ENCODE peak calls at places on chromosomes 11 and 22, in seven cellular contexts. One of them, this sample, is unnamed. For H3K36me3 and H3K4me1, the result is how much of the 10 kb centered on the place peaks cover.

GRCh38 chr11:108666373-108666772 is 1.5 kb downstream of the DDX10 start:
- DNase-seq in left ventricle myocardium inferior: no peak
- DNase-seq in pancreas: no peak
- DNase-seq in fibroblast of lung: peak
- DNase-seq in ovary: no peak
- DNase-seq in right atrium auricular region: no peak
- DNase-seq in tibial artery: no peak
- DNase-seq in this sample: no peak

GRCh38 chr11:121416909-121417567 is 35.1 kb upstream of the SORL1 start:
- DNase-seq in left ventricle myocardium inferior: peak
- DNase-seq in pancreas: peak
- DNase-seq in fibroblast of lung: peak
- DNase-seq in ovary: peak
- DNase-seq in right atrium auricular region: peak
- DNase-seq in tibial artery: peak
- DNase-seq in this sample: peak

GRCh38 chr11:74019860-74020259 is 11.0 kb upstream of the UCP3 start:
- DNase-seq in left ventricle myocardium inferior: no peak
- DNase-seq in pancreas: no peak
- DNase-seq in fibroblast of lung: peak
- DNase-seq in ovary: no peak
- DNase-seq in right atrium auricular region: no peak
- DNase-seq in tibial artery: no peak
- DNase-seq in this sample: no peak

GRCh38 chr11:132576706-132577105 is 955.6 kb downstream of the OPCML start:
- DNase-seq in left ventricle myocardium inferior: no peak
- DNase-seq in pancreas: no peak
- DNase-seq in fibroblast of lung: peak
- DNase-seq in ovary: no peak
- DNase-seq in right atrium auricular region: no peak
- DNase-seq in tibial artery: no peak
- DNase-seq in this sample: no peak

GRCh38 chr11:10441652-10442503 is 13.2 kb upstream of the AMPD3 start:
- DNase-seq in left ventricle myocardium inferior: no peak
- DNase-seq in pancreas: no peak
- DNase-seq in fibroblast of lung: peak
- DNase-seq in ovary: no peak
- DNase-seq in right atrium auricular region: no peak
- DNase-seq in tibial artery: no peak
- DNase-seq in this sample: no peak

GRCh38 chr22:30873661-30874060 is 94.9 kb downstream of the MORC2 start:
- DNase-seq in left ventricle myocardium inferior: no peak
- DNase-seq in pancreas: no peak
- DNase-seq in fibroblast of lung: no peak
- DNase-seq in ovary: no peak
- DNase-seq in right atrium auricular region: no peak
- DNase-seq in tibial artery: peak
- DNase-seq in this sample: no peak

GRCh38 chr11:2728663-2729332 is 29.0 kb upstream of the KCNQ1OT1 start:
- DNase-seq in left ventricle myocardium inferior: no peak
- DNase-seq in pancreas: no peak
- DNase-seq in fibroblast of lung: no peak
- DNase-seq in ovary: no peak
- DNase-seq in right atrium auricular region: no peak
- DNase-seq in tibial artery: no peak
- DNase-seq in this sample: no peak

GRCh38 chr11:116272181-116272789 is 500.5 kb downstream of the BUD13 start:
- DNase-seq in left ventricle myocardium inferior: no peak
- DNase-seq in pancreas: no peak
- DNase-seq in fibroblast of lung: no peak
- DNase-seq in ovary: no peak
- DNase-seq in right atrium auricular region: no peak
- DNase-seq in tibial artery: no peak
- DNase-seq in this sample: no peak

GRCh38 chr11:44894217-44894617 is 56.5 kb downstream of the TP53I11 start:
- DNase-seq in left ventricle myocardium inferior: peak
- DNase-seq in pancreas: peak
- DNase-seq in fibroblast of lung: peak
- DNase-seq in ovary: peak
- DNase-seq in right atrium auricular region: peak
- DNase-seq in tibial artery: peak
- DNase-seq in this sample: peak

GRCh38 chr11:6238902-6239301 is at the start of gene CNGA4:
- DNase-seq in left ventricle myocardium inferior: no peak
- DNase-seq in pancreas: no peak
- DNase-seq in fibroblast of lung: no peak
- DNase-seq in ovary: no peak
- DNase-seq in right atrium auricular region: no peak
- DNase-seq in tibial artery: no peak
- DNase-seq in this sample: no peak

GRCh38 chr22:27670701-27671412 is 130.7 kb downstream of the MN1 start:
- DNase-seq in left ventricle myocardium inferior: peak
- DNase-seq in pancreas: peak
- DNase-seq in fibroblast of lung: no peak
- DNase-seq in ovary: no peak
- DNase-seq in right atrium auricular region: no peak
- DNase-seq in tibial artery: no peak
- DNase-seq in this sample: peak

GRCh38 chr11:32310218-32310601 is 125.1 kb downstream of the WT1 start:
- DNase-seq in left ventricle myocardium inferior: no peak
- DNase-seq in pancreas: no peak
- DNase-seq in fibroblast of lung: peak
- DNase-seq in ovary: no peak
- DNase-seq in right atrium auricular region: no peak
- DNase-seq in tibial artery: no peak
- DNase-seq in this sample: no peak

GRCh38 chr11:62399172-62399867 is 19.5 kb upstream of the SCGB1A1 start:
- DNase-seq in left ventricle myocardium inferior: no peak
- DNase-seq in pancreas: peak
- DNase-seq in fibroblast of lung: no peak
- DNase-seq in ovary: peak
- DNase-seq in right atrium auricular region: no peak
- DNase-seq in tibial artery: peak
- DNase-seq in this sample: no peak

GRCh38 chr11:71062199-71062598 is 190.2 kb downstream of the SHANK2 start:
- DNase-seq in left ventricle myocardium inferior: no peak
- DNase-seq in pancreas: no peak
- DNase-seq in fibroblast of lung: no peak
- DNase-seq in ovary: no peak
- DNase-seq in right atrium auricular region: no peak
- DNase-seq in tibial artery: no peak
- DNase-seq in this sample: no peak

GRCh38 chr22:49737101-49737551 is 90.5 kb downstream of the BRD1 start:
- DNase-seq in left ventricle myocardium inferior: no peak
- DNase-seq in pancreas: peak
- DNase-seq in fibroblast of lung: no peak
- DNase-seq in ovary: no peak
- DNase-seq in right atrium auricular region: no peak
- DNase-seq in tibial artery: no peak
- DNase-seq in this sample: no peak

GRCh38 chr11:134739136-134739535 is 327.1 kb upstream of the B3GAT1 start:
- DNase-seq in left ventricle myocardium inferior: no peak
- DNase-seq in pancreas: no peak
- DNase-seq in fibroblast of lung: no peak
- DNase-seq in ovary: no peak
- DNase-seq in right atrium auricular region: no peak
- DNase-seq in tibial artery: peak
- DNase-seq in this sample: no peak

GRCh38 chr11:117226388-117227385 is 5.2 kb downstream of the PCSK7 start:
- DNase-seq in left ventricle myocardium inferior: no peak
- DNase-seq in pancreas: no peak
- DNase-seq in fibroblast of lung: peak
- DNase-seq in ovary: peak
- DNase-seq in right atrium auricular region: peak
- DNase-seq in tibial artery: no peak
- DNase-seq in this sample: no peak

GRCh38 chr22:36934940-36935610 is 21.6 kb downstream of the CSF2RB start:
- DNase-seq in left ventricle myocardium inferior: no peak
- DNase-seq in pancreas: no peak
- DNase-seq in fibroblast of lung: no peak
- DNase-seq in ovary: no peak
- DNase-seq in right atrium auricular region: no peak
- DNase-seq in tibial artery: no peak
- DNase-seq in this sample: no peak

GRCh38 chr22:36937319-36938027 is 24.0 kb downstream of the CSF2RB start:
- DNase-seq in left ventricle myocardium inferior: no peak
- DNase-seq in pancreas: peak
- DNase-seq in fibroblast of lung: no peak
- DNase-seq in ovary: no peak
- DNase-seq in right atrium auricular region: no peak
- DNase-seq in tibial artery: no peak
- DNase-seq in this sample: no peak

GRCh38 chr22:36934153-36934939 is 20.9 kb downstream of the CSF2RB start:
- DNase-seq in left ventricle myocardium inferior: no peak
- DNase-seq in pancreas: no peak
- DNase-seq in fibroblast of lung: no peak
- DNase-seq in ovary: no peak
- DNase-seq in right atrium auricular region: peak
- DNase-seq in tibial artery: no peak
- DNase-seq in this sample: no peak

GRCh38 chr22:36936362-36937116 is 23.1 kb downstream of the CSF2RB start:
- DNase-seq in left ventricle myocardium inferior: no peak
- DNase-seq in pancreas: no peak
- DNase-seq in fibroblast of lung: no peak
- DNase-seq in ovary: no peak
- DNase-seq in right atrium auricular region: no peak
- DNase-seq in tibial artery: no peak
- DNase-seq in this sample: no peak

DNA sequence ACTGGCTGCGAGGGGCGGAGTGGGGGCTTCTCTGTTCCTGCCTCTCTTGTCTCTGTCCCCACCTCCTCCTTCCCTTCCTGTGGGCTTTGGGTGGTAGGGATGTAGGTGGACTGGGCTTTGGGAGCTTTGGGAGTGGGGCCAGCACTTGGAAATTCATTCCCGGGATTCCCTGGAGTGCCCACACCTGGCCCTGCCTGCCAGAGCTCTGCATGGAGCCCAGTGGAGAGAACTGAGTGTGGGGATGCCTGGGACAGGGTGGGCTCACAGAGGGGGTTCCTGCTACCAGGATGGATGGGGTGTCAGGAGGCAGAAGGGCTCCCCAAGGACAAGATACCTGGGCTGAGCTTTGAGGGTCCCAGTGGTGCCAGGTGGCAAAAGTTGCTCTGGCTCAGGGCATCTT is 22.3 kb downstream of the CSF2RB start:
- DNase-seq in left ventricle myocardium inferior: no peak
- DNase-seq in pancreas: no peak
- DNase-seq in fibroblast of lung: no peak
- DNase-seq in ovary: no peak
- DNase-seq in right atrium auricular region: no peak
- DNase-seq in tibial artery: no peak
- DNase-seq in this sample: no peak
- H3K36me3 ChIP-seq in left ventricle myocardium inferior: under half
- H3K36me3 ChIP-seq in pancreas: under half
- H3K36me3 ChIP-seq in fibroblast of lung: under half
- H3K36me3 ChIP-seq in ovary: under half
- H3K36me3 ChIP-seq in right atrium auricular region: under half
- H3K36me3 ChIP-seq in tibial artery: under half
- H3K36me3 ChIP-seq in this sample: under half

DNA sequence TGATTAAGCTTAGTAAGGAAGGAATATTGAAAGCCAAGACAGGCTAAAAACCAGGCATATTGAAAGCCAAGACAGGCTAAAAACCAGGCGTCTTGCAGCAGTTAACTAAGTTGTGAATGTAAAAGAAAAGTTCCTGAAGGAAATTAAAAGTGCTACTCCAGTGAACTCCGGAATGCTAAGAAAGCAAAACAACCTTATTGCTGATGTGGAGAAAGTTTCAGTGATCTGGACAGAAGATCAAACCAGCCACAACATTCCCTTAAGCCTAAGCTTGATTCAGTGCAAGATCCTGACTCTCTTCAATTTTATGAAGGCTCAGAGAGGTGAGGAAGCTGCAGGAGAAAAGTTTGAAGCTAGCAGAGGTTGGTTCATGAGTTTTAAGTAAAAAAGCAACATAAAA is 51.4 kb downstream of the PACS1 start:
- DNase-seq in left ventricle myocardium inferior: no peak
- DNase-seq in pancreas: no peak
- DNase-seq in fibroblast of lung: no peak
- DNase-seq in ovary: no peak
- DNase-seq in right atrium auricular region: no peak
- DNase-seq in tibial artery: no peak
- DNase-seq in this sample: no peak
- H3K4me1 ChIP-seq in left ventricle myocardium inferior: under half
- H3K4me1 ChIP-seq in pancreas: under half
- H3K4me1 ChIP-seq in fibroblast of lung: under half
- H3K4me1 ChIP-seq in ovary: under half
- H3K4me1 ChIP-seq in right atrium auricular region: under half
- H3K4me1 ChIP-seq in tibial artery: under half
- H3K4me1 ChIP-seq in this sample: under half

DNA sequence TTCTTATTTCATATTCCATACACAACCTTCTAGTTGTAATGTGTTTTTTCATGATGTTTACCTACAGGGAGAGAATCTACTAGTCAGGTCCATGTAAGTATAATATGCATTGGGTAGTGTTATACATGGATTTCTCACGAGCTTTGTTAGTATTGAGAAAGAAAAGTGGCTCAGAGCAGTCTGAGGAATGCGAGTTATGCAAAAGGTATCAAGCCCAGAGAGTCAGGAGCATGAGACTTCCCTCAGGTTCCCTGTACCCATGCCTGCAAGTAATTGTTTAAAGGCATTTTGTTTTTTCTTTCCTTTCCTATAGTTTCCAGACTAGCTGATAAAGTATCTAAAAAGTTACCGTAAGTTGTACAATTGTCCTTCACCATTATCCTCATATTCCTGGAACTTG is 66.1 kb downstream of the STK33 start:
- DNase-seq in left ventricle myocardium inferior: no peak
- DNase-seq in pancreas: no peak
- DNase-seq in fibroblast of lung: no peak
- DNase-seq in ovary: no peak
- DNase-seq in right atrium auricular region: no peak
- DNase-seq in tibial artery: no peak
- DNase-seq in this sample: no peak
- TF ChIP-seq CTCF in left ventricle myocardium inferior: no peak
- TF ChIP-seq CTCF in pancreas: no peak
- TF ChIP-seq CTCF in fibroblast of lung: no peak
- TF ChIP-seq CTCF in ovary: no peak
- TF ChIP-seq CTCF in right atrium auricular region: no peak
- TF ChIP-seq CTCF in tibial artery: no peak
- TF ChIP-seq CTCF in this sample: no peak

DNA sequence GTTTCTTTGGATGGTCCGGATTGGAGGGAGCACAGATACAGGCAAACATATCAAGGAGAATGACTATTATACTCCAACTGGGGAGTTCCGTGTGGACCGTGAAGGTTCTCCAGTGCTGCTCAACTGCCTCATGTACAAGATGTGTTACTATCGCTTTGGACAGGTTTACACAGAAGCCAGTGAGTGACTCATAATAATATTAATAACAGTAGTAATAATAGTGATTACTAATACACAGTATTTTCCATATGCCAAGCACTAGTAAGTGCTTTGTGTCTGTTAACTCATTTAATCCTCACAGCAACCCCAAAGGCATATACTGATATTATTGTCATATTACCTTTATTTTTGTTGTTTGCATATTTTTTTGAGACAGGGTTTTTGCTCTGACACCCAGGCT is 6.6 kb upstream of the CHEK1 start:
- DNase-seq in left ventricle myocardium inferior: no peak
- DNase-seq in pancreas: no peak
- DNase-seq in fibroblast of lung: no peak
- DNase-seq in ovary: no peak
- DNase-seq in right atrium auricular region: no peak
- DNase-seq in tibial artery: no peak
- DNase-seq in this sample: no peak
- H3K36me3 ChIP-seq in left ventricle myocardium inferior: half or more
- H3K36me3 ChIP-seq in pancreas: half or more
- H3K36me3 ChIP-seq in fibroblast of lung: under half
- H3K36me3 ChIP-seq in ovary: under half
- H3K36me3 ChIP-seq in right atrium auricular region: half or more
- H3K36me3 ChIP-seq in tibial artery: half or more
- H3K36me3 ChIP-seq in this sample: half or more